ENCODE peak calls at places on chromosomes 13 and 19, in six cellular contexts. T is non-pigmented ciliary epithelial cell, P is mammary epithelial cell, B is COR-L47, Q is memory B cell, O is ELR. D is an unnamed sample.

GRCh38 chr13:35600137-35600536 is 123.6 kb upstream of the MAB21L1 start:
- DNase-seq in P (no peak), O (no peak), B (no peak), Q (no peak), T (no peak), D (no peak)

GRCh38 chr13:33015791-33016323 is 366 bp upstream of the KL start:
- DNase-seq in B (peak), O (no peak), P (no peak), Q (no peak), T (no peak), D (no peak)

GRCh38 chr19:17328517-17329060 is 6.1 kb downstream of the ANO8 start:
- DNase-seq in O (no peak), T (no peak), Q (no peak), P (no peak), B (no peak), D (no peak)

GRCh38 chr19:39416626-39417120 is 4.2 kb downstream of the PLEKHG2 start:
- DNase-seq in P (no peak), B (no peak), T (no peak), Q (no peak), O (no peak), D (no peak)

GRCh38 chr19:46076031-46076880 is 35.5 kb upstream of the IGFL4 start:
- DNase-seq in Q (no peak), O (no peak), P (no peak), B (no peak), T (no peak), D (no peak)

GRCh38 chr13:23018143-23018542 is 162.6 kb upstream of the SGCG start:
- DNase-seq in B (no peak), Q (no peak), P (no peak), T (no peak), O (no peak), D (no peak)

GRCh38 chr13:52798770-52799430 is 49.5 kb downstream of the PCDH8 start:
- DNase-seq in Q (no peak), P (no peak), O (no peak), B (no peak), T (no peak), D (no peak)

GRCh38 chr13:97441414-97441813 is 7.4 kb downstream of the RAP2A start:
- DNase-seq in O (no peak), B (no peak), T (no peak), Q (no peak), P (no peak), D (no peak)

GRCh38 chr13:44842158-44842557 is 147.1 kb downstream of the NUFIP1 start:
- DNase-seq in O (peak), T (peak), P (no peak), Q (no peak), B (no peak), D (no peak)

GRCh38 chr13:100461309-100462035 is 127.1 kb downstream of the GGACT start:
- DNase-seq in Q (no peak), P (no peak), B (peak), O (no peak), T (no peak), D (no peak)

GRCh38 chr19:53915000-53915399 is 5.9 kb downstream of the CACNG7 start:
- DNase-seq in O (no peak), T (no peak), P (no peak), B (no peak), Q (no peak), D (no peak)

D was measured in astrocyte of the cerebellum.